ENCODE peak calls at places on chromosomes 12 and 14, in ten cellular contexts. Y is suprapubic skin, W is sigmoid colon, N is K562, R is SK-N-SH, Q is spleen, U is GM12878, M is transverse colon, A is breast epithelium, F is HepG2. H is an unnamed sample. For H3K36me3, the result is how much of the 10 kb centered on the place peaks cover.

GRCh38 chr14:50363734-50364113 is 33.0 kb downstream of the CDKL1 start:
- DNase-seq in M (peak), Q (peak), U (peak), N (no peak), R (no peak), Y (no peak), A (no peak), W (no peak), F (no peak), H (no peak)

GRCh38 chr12:62006076-62006732 is 254.0 kb upstream of the USP15 start:
- DNase-seq in U (no peak), M (no peak), Y (no peak), W (no peak), Q (no peak), R (peak), N (peak), F (peak), A (no peak), H (no peak)

GRCh38 chr14:77097006-77097688 is 911 bp upstream of the CIPC start:
- DNase-seq in U (no peak), R (no peak), N (no peak), Q (no peak), W (no peak), Y (no peak), F (peak), A (no peak), M (no peak), H (no peak)

GRCh38 chr12:63319386-63319785 is 168.4 kb upstream of the AVPR1A start:
- DNase-seq in Q (no peak), F (no peak), A (no peak), M (no peak), U (no peak), W (no peak), R (no peak), N (no peak), Y (no peak), H (no peak)

GRCh38 chr14:103260629-103261124 is 73.4 kb upstream of the EIF5 start:
- DNase-seq in M (peak), F (no peak), Q (no peak), R (peak), Y (no peak), W (peak), A (peak), N (no peak), U (no peak), H (peak)

GRCh38 chr12:117030187-117030896 is 68.9 kb downstream of the TESC start:
- DNase-seq in R (no peak), U (no peak), A (no peak), N (no peak), Y (peak), M (no peak), Q (peak), F (no peak), W (peak), H (no peak)

GRCh38 chr12:52238206-52238840 is 5.3 kb downstream of the KRT7 start:
- DNase-seq in F (no peak), N (no peak), Y (no peak), M (no peak), A (no peak), W (peak), U (no peak), R (no peak), Q (peak), H (no peak)

GRCh38 chr12:46483572-46484395 is 111.2 kb upstream of the SLC38A2 start:
- DNase-seq in W (no peak), Y (no peak), M (no peak), F (peak), R (no peak), A (no peak), N (no peak), Q (no peak), U (no peak), H (no peak)

GRCh38 chr12:57202321-57202720 is 14.3 kb upstream of the NXPH4 start:
- DNase-seq in M (no peak), U (no peak), A (no peak), Y (no peak), W (no peak), Q (no peak), F (no peak), N (no peak), R (no peak), H (no peak)

GRCh38 chr14:25001096-25001982 is 48.6 kb downstream of the STXBP6 start:
- DNase-seq in N (no peak), F (no peak), Y (no peak), M (no peak), Q (no peak), W (no peak), A (no peak), U (no peak), R (no peak), H (no peak)

GRCh38 chr12:120798696-120799095 is 73.1 kb downstream of the ACADS start:
- DNase-seq in Y (no peak), F (no peak), Q (no peak), M (no peak), N (no peak), U (peak), W (no peak), R (peak), A (no peak), H (no peak)

GRCh38 chr12:131222271-131223139 is 268.8 kb downstream of the ADGRD1 start:
- DNase-seq in Q (peak), A (no peak), R (no peak), F (no peak), Y (no peak), W (no peak), M (no peak), U (peak), N (no peak), H (no peak)

GRCh38 chr12:29616664-29617409 is 119.4 kb upstream of the OVCH1 start:
- DNase-seq in Y (no peak), R (no peak), W (no peak), Q (no peak), A (no peak), N (no peak), M (no peak), U (no peak), F (no peak), H (no peak)

GRCh38 chr12:6092784-6093722 is 31.4 kb downstream of the VWF start:
- DNase-seq in A (peak), M (peak), R (no peak), W (peak), Q (peak), U (no peak), Y (peak), N (no peak), F (no peak), H (no peak)

GRCh38 chr12:47370421-47370820 is 290.7 kb upstream of the AMIGO2 start:
- DNase-seq in U (no peak), W (no peak), M (no peak), F (no peak), Y (no peak), R (no peak), N (no peak), Q (no peak), A (peak), H (peak)

GRCh38 chr12:115964214-115964613 is 313.3 kb downstream of the MED13L start:
- DNase-seq in N (no peak), U (no peak), W (no peak), A (no peak), M (no peak), R (no peak), Y (no peak), Q (no peak), F (no peak), H (no peak)

GRCh38 chr14:63875311-63875710 is 22.5 kb downstream of the SYNE2 start:
- DNase-seq in R (no peak), Q (no peak), Y (no peak), U (no peak), N (no peak), F (no peak), A (no peak), W (no peak), M (no peak), H (no peak)

GRCh38 chr14:22556021-22556989 is 32.7 kb downstream of the DAD1 start:
- DNase-seq in N (peak), F (no peak), Y (peak), R (no peak), M (peak), W (peak), Q (peak), U (peak), A (peak), H (peak)

GRCh38 chr12:52234226-52234810 is 1.3 kb downstream of the KRT7 start:
- DNase-seq in U (no peak), M (no peak), F (no peak), A (no peak), Y (no peak), R (no peak), Q (peak), W (peak), N (no peak), H (no peak)

GRCh38 chr12:38847247-38847646 is 58.1 kb downstream of the CPNE8 start:
- DNase-seq in U (no peak), W (no peak), Y (no peak), A (no peak), R (no peak), F (no peak), Q (no peak), M (no peak), N (no peak), H (no peak)

GRCh38 chr12:104695453-104696148 is 238.9 kb downstream of the CHST11 start:
- DNase-seq in F (no peak), M (peak), R (no peak), N (no peak), W (no peak), A (no peak), Y (no peak), Q (no peak), U (peak), H (no peak)

DNA sequence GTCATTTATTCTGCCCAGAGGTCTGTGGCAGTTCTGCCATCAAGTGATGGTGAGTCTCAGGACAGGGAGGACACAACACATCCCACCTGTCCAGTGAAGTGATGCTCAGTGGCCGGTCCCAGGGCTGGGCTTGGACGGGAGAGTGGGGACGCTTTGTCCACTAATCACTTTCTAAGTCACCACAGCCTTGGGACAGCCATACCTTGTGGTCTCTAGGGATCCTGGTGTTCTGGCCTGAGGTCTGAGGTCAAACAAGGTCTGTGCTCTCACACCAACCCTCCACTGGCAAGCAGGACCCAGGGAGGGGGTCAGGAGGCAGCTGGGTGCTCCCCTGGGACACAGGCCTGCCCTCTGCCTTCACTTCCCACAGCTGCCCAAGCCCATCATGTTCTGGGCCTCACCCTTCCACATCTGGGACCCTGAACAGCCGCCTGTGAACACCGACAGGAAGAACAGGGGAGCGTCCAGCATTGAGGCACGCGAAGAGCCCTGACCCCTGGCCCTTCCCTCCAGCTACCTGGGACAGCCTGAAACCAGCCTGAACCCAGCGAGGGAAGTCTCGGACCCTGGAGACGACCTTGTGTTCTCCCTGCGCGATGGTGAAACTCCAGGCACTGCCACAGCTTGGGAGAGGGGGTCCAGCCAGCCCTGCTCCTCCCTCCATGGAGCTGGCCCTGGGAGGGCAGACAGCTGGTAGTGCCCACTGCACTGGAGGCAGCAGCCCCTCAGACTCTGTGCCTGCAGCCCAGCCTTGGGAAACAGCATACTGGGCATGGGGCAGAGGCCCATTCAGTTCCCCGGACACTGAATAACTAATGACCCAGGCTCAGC is 19.7 kb upstream of the GPR132 start:
- DNase-seq in F (no peak), Y (no peak), N (no peak), A (no peak), R (no peak), W (peak), Q (peak), M (no peak), U (no peak), H (no peak)
- TF ChIP-seq POLR2AphosphoS5 in F (no peak), Y (no peak), N (no peak), A (no peak), R (no peak), W (no peak), Q (no peak), M (no peak), U (no peak), H (no peak)

GRCh38 chr14:30681752-30682355 is 59.7 kb downstream of the SCFD1 start:
- DNase-seq in N (no peak), F (peak), U (no peak), R (peak), Y (no peak), W (no peak), M (no peak), A (no peak), Q (no peak), H (no peak)

GRCh38 chr14:30680036-30680435 is 57.9 kb downstream of the SCFD1 start:
- DNase-seq in M (no peak), A (no peak), Y (no peak), U (no peak), R (no peak), F (no peak), W (no peak), Q (no peak), N (no peak), H (no peak)

GRCh38 chr14:30673071-30673470 is 51.0 kb downstream of the SCFD1 start:
- DNase-seq in N (no peak), Q (no peak), W (no peak), U (no peak), R (no peak), F (no peak), Y (no peak), A (no peak), M (no peak), H (no peak)

DNA sequence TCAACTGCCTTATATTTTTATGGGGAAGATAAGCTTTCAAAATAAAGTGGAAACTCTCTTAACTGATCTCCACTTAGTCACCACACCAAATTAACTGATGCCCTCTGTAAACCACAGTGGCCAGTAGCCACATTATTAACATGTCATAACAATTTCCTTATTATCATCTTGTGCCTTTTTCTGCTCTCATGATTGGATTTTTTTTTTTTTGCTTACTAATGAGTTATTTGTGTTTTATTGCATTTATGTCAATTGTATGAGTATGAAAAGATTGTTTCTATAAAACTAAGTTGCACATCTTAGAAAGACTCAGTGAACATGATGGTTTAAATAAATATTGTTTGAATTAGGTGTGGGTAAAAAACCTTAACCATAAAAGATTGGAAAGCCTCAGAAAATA is 56.9 kb downstream of the SCFD1 start:
- DNase-seq in A (no peak), N (no peak), F (no peak), Y (no peak), W (no peak), Q (no peak), M (no peak), R (no peak), U (no peak), H (no peak)
- H3K36me3 ChIP-seq in A (under half), N (half or more), F (half or more), Y (under half), W (under half), Q (under half), M (under half), R (half or more), U (under half), H (under half)

DNA sequence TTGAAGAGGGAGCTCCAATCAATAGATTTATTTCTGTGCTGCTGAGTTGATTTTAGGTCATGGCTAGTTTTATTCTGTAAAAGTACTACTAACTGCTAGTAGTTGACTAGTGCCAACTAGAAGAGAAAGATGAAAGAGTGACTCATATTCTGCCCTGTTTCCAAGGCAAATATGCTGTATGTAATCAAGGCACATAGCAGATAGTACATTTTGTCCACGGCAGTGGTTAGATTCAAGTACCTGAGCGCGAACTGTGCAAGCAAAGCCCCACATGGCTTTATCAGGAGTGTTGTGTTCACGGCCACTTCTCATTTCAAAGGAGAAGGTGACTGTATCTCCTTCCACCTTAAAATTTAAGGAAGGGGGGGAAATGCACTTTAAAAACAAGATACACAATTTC is 126.8 kb downstream of the TRAFD1 start:
- DNase-seq in Q (no peak), Y (no peak), R (no peak), U (no peak), N (no peak), A (no peak), F (no peak), M (no peak), W (no peak), H (peak)
- H3K27ac ChIP-seq in Q (no peak), Y (no peak), R (no peak), U (no peak), N (no peak), A (no peak), F (no peak), M (no peak), W (no peak), H (no peak)

DNA sequence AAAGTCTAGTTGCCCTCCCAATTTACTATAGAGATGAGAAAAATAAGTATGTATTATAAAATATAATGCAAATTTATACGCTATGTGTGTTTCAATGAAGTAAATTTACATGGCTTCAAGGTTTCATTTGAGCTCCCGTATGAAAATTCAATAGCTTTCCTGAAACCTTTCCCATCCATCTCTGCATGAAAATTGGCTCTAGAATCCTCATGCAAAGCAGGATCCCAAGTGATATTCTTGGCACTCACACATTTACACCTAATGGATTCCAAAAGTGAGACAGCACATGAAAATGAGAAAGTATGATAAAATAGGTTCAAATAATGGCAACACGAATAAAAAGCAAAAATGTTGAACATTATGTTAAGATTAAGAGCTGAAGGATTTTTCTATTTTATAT is 1595.8 kb upstream of the SEL1L start:
- DNase-seq in A (no peak), N (no peak), M (no peak), U (no peak), R (no peak), F (no peak), Q (no peak), Y (no peak), W (no peak), H (no peak)
- TF ChIP-seq POLR2AphosphoS5 in A (no peak), N (no peak), M (no peak), U (no peak), R (no peak), F (no peak), Q (no peak), Y (no peak), W (no peak), H (no peak)

GRCh38 chr12:132777614-132778013 is 16.0 kb upstream of the ANKLE2 start:
- DNase-seq in A (no peak), N (no peak), R (no peak), U (no peak), F (no peak), W (no peak), Q (no peak), Y (no peak), M (no peak), H (no peak)
- H3K36me3 ChIP-seq in A (under half), N (half or more), R (half or more), U (under half), F (half or more), W (half or more), Q (under half), Y (half or more), M (half or more), H (under half)